ENCODE peak calls at places on chromosomes 4 and X, in ten cellular contexts. B, U, P, M, G, E, A, T, H and Q are unnamed samples.

GRCh38 chr4:17597517-17597916 is 16.9 kb upstream of the MED28 start:
- DNase-seq in T (no peak), E (no peak), A (peak), P (no peak), M (no peak), H (no peak), G (no peak), U (no peak), B (no peak), Q (no peak)

GRCh38 chrX:14029039-14029424 is 660 bp downstream of the GEMIN8 start:
- DNase-seq in T (no peak), A (no peak), H (no peak), G (no peak), E (peak), P (no peak), B (no peak), U (peak), M (no peak), Q (no peak)

GRCh38 chr4:66187175-66187720 is 517.0 kb upstream of the EPHA5 start:
- DNase-seq in E (no peak), H (no peak), T (no peak), M (no peak), U (no peak), G (no peak), A (no peak), P (no peak), B (no peak), Q (no peak)

GRCh38 chr4:172393220-172393619 is 580.0 kb downstream of the GALNTL6 start:
- DNase-seq in T (no peak), A (no peak), B (no peak), H (no peak), P (no peak), M (no peak), E (no peak), U (no peak), G (no peak), Q (no peak)

GRCh38 chr4:169583563-169583962 is 28.8 kb downstream of the NEK1 start:
- DNase-seq in U (no peak), H (no peak), A (peak), T (no peak), B (no peak), G (peak), M (peak), E (no peak), P (no peak), Q (no peak)

GRCh38 chr4:140976768-140977167 is 156.5 kb downstream of the RNF150 start:
- DNase-seq in B (no peak), A (no peak), H (no peak), U (no peak), T (no peak), E (no peak), M (no peak), P (no peak), G (no peak), Q (no peak)

GRCh38 chr4:88985088-88985779 is 71.8 kb downstream of the FAM13A start:
- DNase-seq in B (no peak), E (no peak), M (no peak), T (peak), A (peak), P (peak), U (peak), G (peak), H (peak), Q (no peak)

GRCh38 chrX:153766098-153766817 is 2.2 kb downstream of the PLXNB3 start:
- DNase-seq in G (no peak), U (peak), A (peak), E (peak), M (peak), T (peak), P (peak), H (peak), B (peak), Q (no peak)

GRCh38 chrX:10444204-10444603 is 176.2 kb downstream of the MID1 start:
- DNase-seq in H (no peak), P (no peak), T (no peak), U (no peak), A (no peak), E (no peak), M (no peak), G (no peak), B (no peak), Q (no peak)

GRCh38 chr4:108644237-108644636 is 6.2 kb upstream of the OSTC start:
- DNase-seq in E (no peak), M (peak), T (no peak), U (peak), A (peak), P (no peak), G (peak), B (no peak), H (no peak), Q (no peak)

GRCh38 chr4:145183023-145183422 is 2.6 kb upstream of the OTUD4 start:
- DNase-seq in A (peak), U (peak), P (no peak), T (no peak), M (no peak), E (no peak), B (no peak), G (no peak), H (no peak), Q (no peak)

GRCh38 chr4:73067971-73068394 is 1.5 kb downstream of the COX18 start:
- DNase-seq in T (no peak), A (peak), H (no peak), G (no peak), E (peak), M (no peak), U (no peak), B (no peak), P (no peak), Q (no peak)

GRCh38 chr4:110516106-110516922 is 40.4 kb downstream of the ENPEP start:
- DNase-seq in T (no peak), A (peak), E (peak), U (peak), M (no peak), B (peak), G (no peak), P (peak), H (no peak), Q (peak)

GRCh38 chr4:167233523-167234387 is 539 bp downstream of the SPOCK3 start:
- DNase-seq in E (no peak), P (no peak), A (no peak), M (no peak), T (no peak), H (no peak), B (no peak), U (peak), G (no peak), Q (no peak)

GRCh38 chrX:13091111-13091765 is 46.8 kb upstream of the FAM9C start:
- DNase-seq in P (no peak), T (no peak), H (no peak), U (no peak), B (no peak), A (no peak), G (no peak), M (no peak), E (no peak), Q (no peak)

GRCh38 chr4:170623899-170624298 is 534.1 kb upstream of the AADAT start:
- DNase-seq in E (no peak), H (no peak), B (no peak), A (no peak), U (no peak), G (no peak), M (no peak), T (no peak), P (no peak), Q (no peak)

GRCh38 chr4:15719506-15719905 is 16.6 kb downstream of the BST1 start:
- DNase-seq in T (no peak), B (no peak), H (no peak), G (no peak), A (no peak), P (no peak), U (no peak), M (no peak), E (no peak), Q (no peak)

GRCh38 chr4:143559757-143560147 is 46.2 kb downstream of the SMARCA5 start:
- DNase-seq in P (peak), U (no peak), G (no peak), M (no peak), A (no peak), E (no peak), H (no peak), B (no peak), T (no peak), Q (no peak)

GRCh38 chrX:66654411-66654810 is 15.5 kb upstream of the EDA2R start:
- DNase-seq in M (no peak), E (no peak), A (no peak), B (no peak), G (no peak), P (no peak), T (no peak), H (no peak), U (no peak), Q (no peak)

GRCh38 chr4:129344058-129344457 is 248.1 kb downstream of the C4orf33 start:
- DNase-seq in P (no peak), A (peak), T (no peak), M (no peak), G (no peak), B (no peak), U (peak), E (peak), H (no peak), Q (no peak)

GRCh38 chr4:129327637-129328036 is 231.7 kb downstream of the C4orf33 start:
- DNase-seq in A (no peak), M (no peak), E (no peak), P (no peak), U (no peak), G (no peak), T (no peak), H (no peak), B (no peak), Q (no peak)

GRCh38 chr4:153619811-153620210 is 64.3 kb upstream of the TLR2 start:
- DNase-seq in M (no peak), P (no peak), G (no peak), E (no peak), A (no peak), T (no peak), H (no peak), B (no peak), U (no peak), Q (no peak)

GRCh38 chrX:99117011-99117410 is 1293.1 kb downstream of the PCDH19 start:
- DNase-seq in A (no peak), G (no peak), M (no peak), P (no peak), B (no peak), E (no peak), H (no peak), T (no peak), U (no peak), Q (no peak)

GRCh38 chrX:323721-324628 is 5.4 kb upstream of the GTPBP6 start:
- DNase-seq in E (peak), M (no peak), U (peak), H (peak), T (peak), G (no peak), B (peak), P (peak), A (peak), Q (no peak)

GRCh38 chr4:122576261-122577188 is 44.3 kb downstream of the IL21 start:
- DNase-seq in M (no peak), T (no peak), E (peak), H (no peak), P (no peak), U (peak), B (no peak), G (peak), A (peak), Q (no peak)

GRCh38 chr4:31360786-31361185 is 640.6 kb downstream of the PCDH7 start:
- DNase-seq in U (peak), P (no peak), A (peak), M (no peak), E (no peak), T (no peak), B (no peak), H (peak), G (peak), Q (no peak)

GRCh38 chrX:75784689-75785491 is at the start of gene MAGEE2:
- DNase-seq in E (no peak), T (no peak), A (no peak), M (no peak), H (no peak), G (no peak), U (no peak), B (no peak), P (no peak), Q (no peak)

GRCh38 chr4:2927696-2928075 is 35.5 kb downstream of the NOP14 start:
- DNase-seq in G (no peak), A (no peak), P (peak), B (no peak), U (no peak), M (no peak), T (no peak), H (no peak), E (no peak), Q (no peak)

GRCh38 chrX:50876551-50876950 is 34.0 kb upstream of the BMP15 start:
- DNase-seq in G (no peak), T (no peak), E (no peak), U (no peak), B (no peak), M (no peak), A (no peak), P (no peak), H (no peak), Q (no peak)

GRCh38 chr4:21067351-21067750 is 367.1 kb downstream of the PACRGL start:
- DNase-seq in T (no peak), E (no peak), M (no peak), A (no peak), H (no peak), P (no peak), U (no peak), B (no peak), G (no peak), Q (no peak)

GRCh38 chr4:65033899-65034298 is 624.6 kb upstream of the TECRL start:
- DNase-seq in A (no peak), E (no peak), H (no peak), U (peak), B (no peak), P (no peak), T (no peak), G (no peak), M (no peak), Q (no peak)
- TF ChIP-seq CTCF in A (no peak), E (no peak), H (no peak), U (peak), B (no peak), P (no peak), T (no peak), G (no peak), M (no peak), Q (no peak)

GRCh38 chr4:39510348-39510929 is 16.8 kb downstream of the UGDH start:
- DNase-seq in A (no peak), B (no peak), E (no peak), M (no peak), T (no peak), P (no peak), G (no peak), H (no peak), U (no peak), Q (no peak)

GRCh38 chr4:39502034-39502658 is 25.1 kb downstream of the UGDH start:
- DNase-seq in P (no peak), M (no peak), U (peak), H (peak), T (peak), B (no peak), G (peak), A (peak), E (no peak), Q (no peak)

GRCh38 chr4:39505581-39505980 is 21.7 kb downstream of the UGDH start:
- DNase-seq in E (no peak), G (no peak), H (no peak), A (peak), U (no peak), T (no peak), P (no peak), B (no peak), M (no peak), Q (no peak)
- TF ChIP-seq CTCF in E (no peak), G (no peak), H (no peak), A (no peak), U (no peak), T (no peak), P (no peak), B (no peak), M (no peak), Q (no peak)

GRCh38 chrX:96721398-96721797 is 36.8 kb downstream of the DIAPH2 start:
- DNase-seq in M (no peak), G (no peak), E (no peak), A (peak), H (peak), T (no peak), P (no peak), B (no peak), U (no peak), Q (no peak)

GRCh38 chrX:96722793-96723192 is 38.2 kb downstream of the DIAPH2 start:
- DNase-seq in T (no peak), G (no peak), E (no peak), A (no peak), B (no peak), U (no peak), M (no peak), P (no peak), H (no peak), Q (no peak)

GRCh38 chrX:96715412-96715940 is 30.8 kb downstream of the DIAPH2 start:
- DNase-seq in G (peak), M (no peak), E (no peak), T (no peak), H (peak), P (no peak), U (peak), B (no peak), A (peak), Q (no peak)

GRCh38 chrX:96719161-96719875 is 34.7 kb downstream of the DIAPH2 start:
- DNase-seq in G (no peak), U (no peak), E (no peak), T (no peak), H (no peak), M (no peak), P (no peak), B (no peak), A (no peak), Q (no peak)
- TF ChIP-seq CTCF in G (no peak), U (no peak), E (no peak), T (no peak), H (no peak), M (no peak), P (no peak), B (no peak), A (no peak), Q (no peak)

GRCh38 chr4:173991321-173991720 is 292.1 kb downstream of the FBXO8 start:
- DNase-seq in U (no peak), P (no peak), T (no peak), H (no peak), M (no peak), B (no peak), E (no peak), G (no peak), A (no peak), Q (no peak)

GRCh38 chr4:173991814-173992213 is 291.7 kb downstream of the FBXO8 start:
- DNase-seq in G (no peak), A (no peak), T (no peak), E (no peak), P (no peak), B (no peak), U (no peak), M (no peak), H (no peak), Q (no peak)

GRCh38 chr4:173990126-173990878 is 293.2 kb downstream of the FBXO8 start:
- DNase-seq in U (peak), T (peak), G (peak), E (peak), B (no peak), M (peak), H (no peak), P (no peak), A (peak), Q (no peak)

DNA sequence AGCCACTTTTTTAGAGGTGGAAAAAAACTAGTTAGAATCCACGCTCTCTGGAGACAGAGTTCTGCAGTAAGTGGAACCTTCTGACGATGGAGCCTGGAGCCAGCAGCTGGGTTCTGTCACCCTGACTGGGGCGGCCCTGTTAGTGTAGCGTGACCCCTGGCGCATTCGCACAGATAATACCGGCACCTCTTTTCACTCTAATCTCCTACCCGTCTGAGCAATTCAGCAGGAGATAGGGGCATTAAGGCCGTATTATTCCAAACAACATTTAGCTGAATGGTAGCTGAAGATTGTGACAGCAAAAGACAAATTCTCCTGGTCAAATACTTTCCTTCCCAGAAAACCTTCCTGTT is 292.6 kb downstream of the FBXO8 start:
- DNase-seq in P (peak), G (no peak), T (no peak), M (no peak), H (no peak), U (peak), E (no peak), B (peak), A (no peak), Q (no peak)
- TF ChIP-seq CTCF in P (no peak), G (no peak), T (no peak), M (no peak), H (no peak), U (no peak), E (no peak), B (no peak), A (no peak), Q (no peak)

GRCh38 chrX:151153086-151153485 is 23.3 kb upstream of the GPR50 start:
- DNase-seq in H (no peak), U (peak), B (no peak), E (no peak), P (no peak), A (peak), M (peak), G (peak), T (no peak), Q (no peak)
- TF ChIP-seq CTCF in H (peak), U (peak), B (peak), E (no peak), P (no peak), A (peak), M (no peak), G (peak), T (peak), Q (no peak)